ENCODE peak calls at places on chromosomes 5 and 9, in four cellular contexts. N is stimulated activated CD8-positive, alpha-beta memory T cell treated with anti-CD3 and anti-CD28 coated beads, Interleukin-2, amount 100 ng/mL, for 48 hours; R is HT1080; H is kidney tubule cell. D is an unnamed sample.
A peak's percentile ranks its signal among the peaks of the same experiment; 100 is the strongest.

GRCh38 chr9:21110708-21111576 is 30.7 kb downstream of the IFNW1 start:
- DNase-seq in R (peak; percentile 52), N (no peak), H (peak; percentile 74), D (peak; percentile 78)

GRCh38 chr9:76401580-76402354 is 7.5 kb upstream of the RFK start:
- DNase-seq in R (peak; percentile 67), N (no peak), H (no peak), D (peak; percentile 17)

GRCh38 chr5:84603557-84604185 is 219.0 kb upstream of the EDIL3 start:
- DNase-seq in R (peak; percentile 55), H (no peak), N (no peak), D (no peak)

GRCh38 chr9:112874006-112874405 is 16.7 kb downstream of the SLC46A2 start:
- DNase-seq in N (no peak), H (no peak), R (peak; percentile 28), D (no peak)

GRCh38 chr9:116070256-116070914 is 83.2 kb upstream of the PAPPA start:
- DNase-seq in H (no peak), N (no peak), R (no peak), D (no peak)

GRCh38 chr9:132575005-132575609 is 7.3 kb upstream of the BARHL1 start:
- DNase-seq in N (peak; percentile 41), R (peak; percentile 62), H (peak; percentile 71), D (peak; percentile 92)

GRCh38 chr5:8577792-8578191 is 708.8 kb downstream of the MTRR start:
- DNase-seq in H (no peak), R (no peak), N (no peak), D (no peak)

GRCh38 chr9:93031629-93032431 is 26.7 kb upstream of the SUSD3 start:
- DNase-seq in N (no peak), R (no peak), H (peak; percentile 49), D (no peak)

GRCh38 chr5:93378073-93378472 is 202.9 kb downstream of the NR2F1-AS1 start:
- DNase-seq in N (no peak), H (peak; percentile 60), R (peak; percentile 67), D (peak; percentile 95)

GRCh38 chr5:135188233-135188909 is 154.3 kb upstream of the PITX1 start:
- DNase-seq in R (no peak), N (no peak), H (no peak), D (peak; percentile 65)

GRCh38 chr5:181185560-181185959 is 19.4 kb downstream of the TRIM7 start:
- DNase-seq in N (no peak), R (no peak), H (no peak), D (no peak)

GRCh38 chr5:124180523-124181461 is 565.6 kb downstream of the ZNF608 start:
- DNase-seq in R (peak; percentile 19), H (peak; percentile 51), N (no peak), D (no peak)

GRCh38 chr5:32683125-32683524 is 28.0 kb upstream of the NPR3 start:
- DNase-seq in H (no peak), N (no peak), R (no peak), D (no peak)

GRCh38 chr5:116938488-116938887 is 363.9 kb upstream of the SEMA6A start:
- DNase-seq in H (no peak), N (no peak), R (no peak), D (no peak)

D was measured in DMS53.